ENCODE peak calls at places on chromosome 22, in seven cellular contexts. A is GM10248, V is pancreas, D is RWPE1, L is ovary, K is progenitor cell of endocrine pancreas, F is natural killer cell. X is an unnamed sample.

GRCh38 chr22:43811777-43812148 is 342 bp downstream of the EFCAB6 start:
- DNase-seq in A (no peak), V (no peak), D (peak; percentile 16), F (no peak), L (no peak), K (no peak), X (no peak)

GRCh38 chr22:29165336-29166060 is 40.2 kb upstream of the EMID1 start:
- DNase-seq in F (no peak), A (no peak), K (no peak), V (no peak), D (no peak), L (no peak), X (no peak)

GRCh38 chr22:22248878-22249277 is 4.3 kb downstream of the VPREB1 start:
- DNase-seq in F (no peak), A (no peak), D (no peak), K (no peak), L (no peak), V (no peak), X (no peak)

GRCh38 chr22:31138126-31138525 is 2.2 kb downstream of the PLA2G3 start:
- DNase-seq in F (no peak), V (no peak), K (no peak), D (no peak), L (no peak), A (no peak), X (no peak)

GRCh38 chr22:25101986-25102385 is 97.7 kb upstream of the CRYBB3 start:
- DNase-seq in L (no peak), K (no peak), A (no peak), D (no peak), F (no peak), V (no peak), X (no peak)

GRCh38 chr22:23513705-23514104 is 66.4 kb downstream of the IGLL1 start:
- DNase-seq in L (no peak), V (no peak), K (no peak), F (no peak), A (no peak), D (no peak), X (no peak)

GRCh38 chr22:47169801-47170140 is 407.3 kb downstream of the TBC1D22A start:
- DNase-seq in F (no peak), A (no peak), K (no peak), L (no peak), V (no peak), D (no peak), X (peak; percentile 51)

GRCh38 chr22:46974631-46975585 is 212.5 kb downstream of the TBC1D22A start:
- DNase-seq in D (no peak), L (no peak), A (no peak), K (no peak), V (no peak), F (no peak), X (no peak)

GRCh38 chr22:39661842-39662676 is 91.5 kb downstream of the CACNA1I start:
- DNase-seq in K (peak; percentile 59), F (peak; percentile 28), V (peak; percentile 54), D (peak; percentile 58), A (no peak), L (no peak), X (no peak)

GRCh38 chr22:31496735-31497146 is 405 bp downstream of the SFI1 start:
- DNase-seq in V (no peak), K (peak; percentile 9), A (no peak), D (no peak), F (no peak), L (peak; percentile 50), X (no peak)

GRCh38 chr22:36147196-36147788 is 13.3 kb downstream of the APOL3 start:
- DNase-seq in D (no peak), K (no peak), L (no peak), F (no peak), V (no peak), A (no peak), X (no peak)

GRCh38 chr22:42171946-42172345 is 41.3 kb upstream of the CYP2D6 start:
- DNase-seq in F (no peak), A (no peak), D (no peak), K (no peak), L (no peak), V (no peak), X (no peak)

GRCh38 chr22:36378080-36378788 is 9.5 kb downstream of the MYH9 start:
- DNase-seq in K (no peak), L (no peak), F (no peak), A (no peak), D (no peak), V (no peak), X (no peak)

GRCh38 chr22:19691721-19692341 is 22.5 kb upstream of the SEPTIN5 start:
- DNase-seq in K (no peak), D (peak; percentile 10), V (no peak), F (no peak), A (no peak), L (no peak), X (no peak)

GRCh38 chr22:29029202-29030000 is 32.2 kb downstream of the C22orf31 start:
- DNase-seq in F (no peak), V (no peak), L (no peak), D (no peak), A (no peak), K (no peak), X (no peak)

GRCh38 chr22:46147471-46148267 is 2.7 kb upstream of the PPARA start:
- DNase-seq in K (no peak), D (peak; percentile 38), L (peak; percentile 66), V (peak; percentile 58), A (no peak), F (no peak), X (no peak)

GRCh38 chr22:44130076-44130711 is 50.5 kb upstream of the PARVG start:
- DNase-seq in L (no peak), K (no peak), V (no peak), F (no peak), D (no peak), A (no peak), X (no peak)

GRCh38 chr22:33465554-33465953 is 407.4 kb upstream of the SYN3 start:
- DNase-seq in L (no peak), D (no peak), A (no peak), F (no peak), K (no peak), V (no peak), X (no peak)

GRCh38 chr22:33470456-33470855 is 412.3 kb upstream of the SYN3 start:
- DNase-seq in F (no peak), D (no peak), V (no peak), L (no peak), K (no peak), A (peak; percentile 26), X (no peak)

GRCh38 chr22:33464698-33465097 is 406.5 kb upstream of the SYN3 start:
- DNase-seq in K (no peak), V (no peak), D (no peak), F (no peak), A (no peak), L (no peak), X (no peak)

GRCh38 chr22:33467067-33467466 is 408.9 kb upstream of the SYN3 start:
- DNase-seq in A (no peak), F (no peak), V (no peak), L (no peak), D (no peak), K (no peak), X (no peak)

GRCh38 chr22:33467718-33468117 is 409.5 kb upstream of the SYN3 start:
- DNase-seq in D (no peak), F (no peak), L (no peak), A (no peak), K (no peak), V (no peak), X (no peak)
- TF ChIP-seq CTCF in D (no peak), F (no peak), L (no peak), A (no peak), K (no peak), V (no peak), X (no peak)

GRCh38 chr22:37633082-37633692 is 6.3 kb upstream of the SH3BP1 start:
- DNase-seq in F (peak; percentile 58), A (peak; percentile 92), V (no peak), K (no peak), D (no peak), L (no peak), X (no peak)

GRCh38 chr22:37633693-37634504 is 5.6 kb upstream of the SH3BP1 start:
- DNase-seq in V (peak; percentile 60), F (peak; percentile 66), D (no peak), L (peak; percentile 94), A (peak; percentile 92), K (peak; percentile 41), X (peak; percentile 83)

GRCh38 chr22:37635157-37635556 is 4.3 kb upstream of the SH3BP1 start:
- DNase-seq in K (no peak), A (no peak), L (no peak), D (no peak), F (no peak), V (no peak), X (no peak)

GRCh38 chr22:37636186-37636948 is 3.1 kb upstream of the SH3BP1 start:
- DNase-seq in A (no peak), F (peak; percentile 39), D (no peak), V (no peak), L (no peak), K (no peak), X (no peak)

DNA sequence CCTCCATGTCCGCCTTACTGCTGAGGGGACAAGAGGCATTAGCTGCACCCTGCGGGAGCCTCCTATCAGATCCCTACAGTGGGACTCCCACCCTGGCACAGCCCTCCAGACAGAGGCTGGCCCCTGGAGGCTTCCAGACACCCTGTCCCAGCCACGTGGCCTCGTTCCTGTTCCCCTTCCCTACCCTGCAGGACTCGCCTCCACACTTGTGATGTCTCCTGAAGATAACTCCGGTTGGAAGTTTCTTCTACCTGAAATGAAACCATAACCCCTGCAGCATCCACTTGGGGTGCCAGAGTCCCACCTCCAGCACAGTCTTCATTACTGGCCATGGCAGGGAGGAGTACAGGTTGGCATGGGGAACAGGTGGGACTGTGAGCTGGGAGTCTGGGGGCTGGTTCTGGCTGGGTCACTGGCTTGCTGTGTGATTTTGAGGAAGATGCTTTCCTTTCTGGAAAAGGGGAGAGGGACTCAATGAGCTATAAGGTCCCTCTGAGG is 4.9 kb upstream of the SH3BP1 start:
- DNase-seq in A (no peak), L (no peak), D (no peak), V (no peak), F (no peak), K (no peak), X (no peak)
- TF ChIP-seq CTCF in A (no peak), L (peak; percentile 14), D (peak; percentile 23), V (no peak), F (no peak), K (no peak), X (no peak)

GRCh38 chr22:20783844-20784723 is 10.2 kb downstream of the SERPIND1 start:
- DNase-seq in D (peak; percentile 17), L (no peak), K (no peak), F (no peak), V (no peak), A (peak; percentile 79), X (no peak)
- TF ChIP-seq CTCF in D (peak; percentile 76), L (peak; percentile 31), K (peak; percentile 69), F (peak; percentile 80), V (peak; percentile 58), A (peak; percentile 75), X (peak; percentile 80)

GRCh38 chr22:49746065-49746464 is 81.6 kb downstream of the BRD1 start:
- DNase-seq in A (no peak), F (no peak), L (no peak), D (no peak), V (no peak), K (no peak), X (no peak)
- TF ChIP-seq CTCF in A (no peak), F (no peak), L (no peak), D (no peak), V (no peak), K (no peak), X (no peak)

GRCh38 chr22:26563022-26563421 is 26.9 kb downstream of the TPST2 start:
- DNase-seq in K (no peak), A (no peak), V (no peak), D (no peak), F (no peak), L (no peak), X (no peak)
- TF ChIP-seq CTCF in K (no peak), A (peak; percentile 45), V (no peak), D (no peak), F (no peak), L (no peak), X (no peak)